ENCODE peak calls at places on chromosomes 13 and 19, in seven cellular contexts. P is GM23248, U is brain microvascular endothelial cell, J is breast epithelium, D is GM23338, T is psoas muscle, E is fibroblast of lung. I is an unnamed sample. For H3K27me3, the result is how much of the 10 kb centered on the place peaks cover.

GRCh38 chr13:101144808-101145419 is 271.4 kb downstream of the NALCN start:
- DNase-seq in P (peak), U (peak), J (no peak), D (peak), T (no peak), E (peak), I (no peak)

GRCh38 chr13:98202026-98202425 is 25.0 kb upstream of the RNF113B start:
- DNase-seq in P (no peak), U (no peak), J (no peak), D (no peak), T (no peak), E (no peak), I (no peak)

GRCh38 chr13:66665991-66666390 is 564.1 kb downstream of the PCDH9 start:
- DNase-seq in P (peak), U (peak), J (no peak), D (peak), T (peak), E (peak), I (peak)

GRCh38 chr19:3208317-3209207 is 15.9 kb upstream of the CELF5 start:
- DNase-seq in P (no peak), U (no peak), J (no peak), D (no peak), T (no peak), E (no peak), I (no peak)

GRCh38 chr19:39236527-39236926 is 8.3 kb downstream of the IFNL3 start:
- DNase-seq in P (no peak), U (no peak), J (no peak), D (no peak), T (no peak), E (no peak), I (no peak)

GRCh38 chr13:27005556-27005955 is 166.1 kb downstream of the USP12 start:
- DNase-seq in P (no peak), U (no peak), J (no peak), D (peak), T (no peak), E (peak), I (no peak)

GRCh38 chr19:2127758-2128157 is 23.6 kb downstream of the AP3D1 start:
- DNase-seq in P (no peak), U (no peak), J (no peak), D (no peak), T (no peak), E (no peak), I (no peak)

GRCh38 chr13:21478881-21479808 is 20.0 kb upstream of the ZDHHC20 start:
- DNase-seq in P (peak), U (peak), J (no peak), D (peak), T (no peak), E (peak), I (no peak)

GRCh38 chr13:29532821-29533220 is 62.7 kb downstream of the SLC7A1 start:
- DNase-seq in P (peak), U (no peak), J (peak), D (no peak), T (no peak), E (peak), I (no peak)

GRCh38 chr13:35146686-35147085 is 204.6 kb downstream of the NBEA start:
- DNase-seq in P (no peak), U (no peak), J (no peak), D (no peak), T (no peak), E (peak), I (no peak)

GRCh38 chr13:44337581-44337980 is 36.0 kb upstream of the SERP2 start:
- DNase-seq in P (no peak), U (no peak), J (no peak), D (no peak), T (no peak), E (no peak), I (no peak)

GRCh38 chr19:17358395-17358794 is 18.7 kb downstream of the PLVAP start:
- DNase-seq in P (peak), U (peak), J (no peak), D (no peak), T (no peak), E (no peak), I (no peak)

GRCh38 chr19:54670576-54671347 is 8.0 kb downstream of the LILRB4 start:
- DNase-seq in P (no peak), U (no peak), J (no peak), D (no peak), T (no peak), E (no peak), I (no peak)

GRCh38 chr13:41459754-41460111 is 2.4 kb downstream of the RGCC start:
- DNase-seq in P (peak), U (no peak), J (no peak), D (no peak), T (no peak), E (no peak), I (no peak)

GRCh38 chr13:40485611-40486517 is 180.6 kb downstream of the FOXO1 start:
- DNase-seq in P (no peak), U (no peak), J (no peak), D (no peak), T (no peak), E (no peak), I (no peak)

GRCh38 chr19:45403781-45404556 is 900 bp downstream of the PPP1R13L start:
- DNase-seq in P (peak), U (peak), J (peak), D (peak), T (no peak), E (no peak), I (no peak)

GRCh38 chr13:75704194-75704941 is 68.2 kb downstream of the LMO7 start:
- DNase-seq in P (peak), U (peak), J (no peak), D (no peak), T (no peak), E (peak), I (no peak)

GRCh38 chr13:67568205-67568604 is 338.1 kb upstream of the PCDH9 start:
- DNase-seq in P (no peak), U (no peak), J (no peak), D (no peak), T (no peak), E (no peak), I (no peak)

GRCh38 chr13:94384217-94384905 is 95.1 kb downstream of the DCT start:
- DNase-seq in P (no peak), U (no peak), J (no peak), D (no peak), T (no peak), E (peak), I (no peak)

GRCh38 chr13:93398167-93398566 is 171.6 kb downstream of the GPC6 start:
- DNase-seq in P (peak), U (peak), J (no peak), D (no peak), T (no peak), E (peak), I (no peak)

GRCh38 chr13:24181991-24182702 is 21.6 kb downstream of the SPATA13 start:
- DNase-seq in P (no peak), U (no peak), J (no peak), D (no peak), T (no peak), E (no peak), I (no peak)

GRCh38 chr13:60112771-60113170 is 51.0 kb downstream of the DIAPH3 start:
- DNase-seq in P (peak), U (no peak), J (no peak), D (no peak), T (no peak), E (peak), I (no peak)

GRCh38 chr19:43618921-43619261 is 538 bp downstream of the ZNF428 start:
- DNase-seq in P (peak), U (peak), J (no peak), D (no peak), T (no peak), E (no peak), I (no peak)

GRCh38 chr13:112769615-112770014 is 79.8 kb downstream of the ATP11A start:
- DNase-seq in P (no peak), U (no peak), J (no peak), D (no peak), T (no peak), E (no peak), I (no peak)

GRCh38 chr19:14840206-14840605 is 5.2 kb upstream of the OR7A5 start:
- DNase-seq in P (no peak), U (no peak), J (no peak), D (no peak), T (no peak), E (no peak), I (no peak)

GRCh38 chr13:26262156-26262555 is 8.2 kb downstream of the CDK8 start:
- DNase-seq in P (no peak), U (no peak), J (no peak), D (no peak), T (no peak), E (no peak), I (no peak)

GRCh38 chr13:77740931-77741586 is 43.6 kb downstream of the SLAIN1 start:
- DNase-seq in P (no peak), U (no peak), J (no peak), D (no peak), T (no peak), E (no peak), I (no peak)

GRCh38 chr19:15248648-15249559 is 16.7 kb upstream of the EPHX3 start:
- DNase-seq in P (peak), U (peak), J (no peak), D (no peak), T (peak), E (peak), I (no peak)

GRCh38 chr13:34277971-34278370 is 460.0 kb downstream of the RFC3 start:
- DNase-seq in P (no peak), U (no peak), J (no peak), D (no peak), T (no peak), E (peak), I (no peak)

GRCh38 chr19:49470615-49470978 is 3.4 kb upstream of the FLT3LG start:
- DNase-seq in P (no peak), U (no peak), J (no peak), D (no peak), T (peak), E (no peak), I (no peak)

GRCh38 chr19:1521636-1522035 is 2.2 kb upstream of the PLK5 start:
- DNase-seq in P (no peak), U (no peak), J (no peak), D (no peak), T (no peak), E (no peak), I (no peak)

GRCh38 chr19:16940626-16941025 is 51.8 kb downstream of the F2RL3 start:
- DNase-seq in P (no peak), U (no peak), J (peak), D (no peak), T (no peak), E (no peak), I (no peak)

GRCh38 chr13:106415971-106416370 is 119.5 kb downstream of the EFNB2 start:
- DNase-seq in P (no peak), U (no peak), J (no peak), D (no peak), T (no peak), E (no peak), I (no peak)

GRCh38 chr13:104006625-104007061 is 940.4 kb upstream of the SLC10A2 start:
- DNase-seq in P (no peak), U (no peak), J (no peak), D (no peak), T (no peak), E (peak), I (no peak)

GRCh38 chr19:15379996-15380647 is 535 bp upstream of the AKAP8 start:
- DNase-seq in P (peak), U (peak), J (peak), D (peak), T (peak), E (peak), I (peak)

GRCh38 chr19:33227242-33227650 is 1.6 kb upstream of the SLC7A10 start:
- DNase-seq in P (no peak), U (peak), J (no peak), D (peak), T (peak), E (peak), I (no peak)

GRCh38 chr19:677201-677600 is 1.0 kb downstream of the FSTL3 start:
- DNase-seq in P (peak), U (peak), J (peak), D (no peak), T (peak), E (peak), I (no peak)

GRCh38 chr13:30135351-30135750 is 172.0 kb downstream of the KATNAL1 start:
- DNase-seq in P (no peak), U (no peak), J (no peak), D (no peak), T (no peak), E (no peak), I (no peak)

GRCh38 chr19:8146877-8147575 is 2.4 kb downstream of the FBN3 start:
- DNase-seq in P (no peak), U (no peak), J (no peak), D (no peak), T (no peak), E (no peak), I (no peak)

GRCh38 chr19:8147579-8147978 is 1.8 kb downstream of the FBN3 start:
- DNase-seq in P (no peak), U (no peak), J (no peak), D (no peak), T (no peak), E (no peak), I (no peak)

GRCh38 chr19:8148410-8149231 is 771 bp downstream of the FBN3 start:
- DNase-seq in P (no peak), U (no peak), J (no peak), D (peak), T (no peak), E (no peak), I (peak)

GRCh38 chr19:8149261-8150094 is at the start of gene FBN3:
- DNase-seq in P (no peak), U (no peak), J (no peak), D (peak), T (no peak), E (no peak), I (no peak)

GRCh38 chr19:8148088-8148409 is 1.3 kb downstream of the FBN3 start:
- DNase-seq in P (no peak), U (no peak), J (no peak), D (no peak), T (no peak), E (no peak), I (no peak)
- H3K27me3 ChIP-seq in P (under half), U (under half), J (under half), D (under half), T (under half), E (under half), I (under half)

GRCh38 chr13:99973163-99973785 is 1.7 kb upstream of the ZIC5 start:
- DNase-seq in P (no peak), U (no peak), J (no peak), D (no peak), T (no peak), E (no peak), I (no peak)

GRCh38 chr13:99971576-99972189 is at the start of gene ZIC5:
- DNase-seq in P (no peak), U (no peak), J (no peak), D (peak), T (no peak), E (no peak), I (no peak)

GRCh38 chr13:99973786-99974185 is 2.2 kb upstream of the ZIC5 start:
- DNase-seq in P (no peak), U (no peak), J (no peak), D (no peak), T (no peak), E (no peak), I (no peak)

GRCh38 chr13:99970761-99971575 is 599 bp downstream of the ZIC5 start:
- DNase-seq in P (peak), U (no peak), J (no peak), D (peak), T (no peak), E (no peak), I (no peak)

DNA sequence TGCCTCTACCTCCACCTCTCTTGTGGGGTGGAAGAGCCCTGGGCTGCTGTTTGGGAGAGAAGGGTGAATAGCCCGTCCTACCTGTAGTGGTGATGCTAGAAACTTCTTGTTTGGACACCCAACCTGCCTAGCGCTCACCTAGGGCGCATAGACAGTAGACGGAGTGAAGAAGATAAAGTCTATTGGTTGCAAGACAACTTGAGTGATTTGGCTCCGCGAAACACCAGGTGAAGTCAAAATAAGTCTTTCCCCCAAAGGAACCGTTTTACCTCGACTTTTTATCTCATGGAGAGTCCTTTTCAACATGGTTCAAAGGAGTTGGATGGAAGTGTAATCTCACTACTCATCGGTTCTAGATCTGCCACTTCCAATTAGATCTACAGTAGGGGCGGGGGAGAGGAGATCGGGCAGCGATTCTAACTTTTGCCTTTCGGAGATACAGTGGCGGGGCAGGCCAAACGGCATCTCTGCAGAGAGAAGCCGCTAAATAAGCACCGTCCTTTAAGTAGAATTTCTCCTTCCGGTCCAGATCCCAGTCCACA is 694 bp upstream of the ZIC5 start:
- DNase-seq in P (no peak), U (no peak), J (no peak), D (peak), T (no peak), E (no peak), I (no peak)
- H3K4me3 ChIP-seq in P (no peak), U (no peak), J (no peak), D (peak), T (no peak), E (no peak), I (peak)

GRCh38 chr13:20186771-20187170 is 6.0 kb downstream of the GJB2 start:
- DNase-seq in P (no peak), U (no peak), J (no peak), D (no peak), T (no peak), E (no peak), I (no peak)

GRCh38 chr13:20178156-20178555 is 14.6 kb downstream of the GJB2 start:
- DNase-seq in P (peak), U (no peak), J (no peak), D (no peak), T (no peak), E (no peak), I (no peak)

GRCh38 chr13:20185657-20186056 is 7.1 kb downstream of the GJB2 start:
- DNase-seq in P (no peak), U (no peak), J (no peak), D (no peak), T (no peak), E (no peak), I (no peak)

GRCh38 chr13:20181180-20181579 is 11.6 kb downstream of the GJB2 start:
- DNase-seq in P (no peak), U (no peak), J (no peak), D (no peak), T (no peak), E (no peak), I (no peak)

GRCh38 chr13:20182231-20182846 is 10.4 kb downstream of the GJB2 start:
- DNase-seq in P (peak), U (peak), J (no peak), D (peak), T (no peak), E (peak), I (no peak)
- H3K27me3 ChIP-seq in P (under half), U (under half), J (under half), D (under half), T (under half), E (under half), I (under half)

DNA sequence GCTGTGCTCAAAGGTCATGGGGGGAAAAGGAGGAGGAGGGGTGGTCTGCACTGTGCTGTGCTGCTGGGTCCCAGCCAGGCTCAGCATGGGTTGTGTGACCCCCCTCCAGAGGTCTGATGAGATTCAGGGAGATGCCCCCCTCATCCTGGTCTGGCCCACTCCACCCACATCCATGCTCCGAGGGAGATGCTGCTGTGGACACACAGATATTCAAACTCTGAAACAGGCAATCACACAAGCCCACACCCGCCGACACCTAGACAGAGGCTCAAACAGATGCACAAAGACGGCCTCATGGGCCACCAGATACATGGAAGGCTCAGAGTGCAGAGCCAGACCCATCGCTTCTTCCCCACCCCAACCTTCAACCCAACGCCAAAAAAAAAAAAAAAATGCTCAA is 37.8 kb upstream of the POU2F2 start:
- DNase-seq in P (no peak), U (no peak), J (no peak), D (no peak), T (no peak), E (no peak), I (no peak)
- H3K4me3 ChIP-seq in P (no peak), U (no peak), J (no peak), D (no peak), T (no peak), E (no peak), I (no peak)

DNA sequence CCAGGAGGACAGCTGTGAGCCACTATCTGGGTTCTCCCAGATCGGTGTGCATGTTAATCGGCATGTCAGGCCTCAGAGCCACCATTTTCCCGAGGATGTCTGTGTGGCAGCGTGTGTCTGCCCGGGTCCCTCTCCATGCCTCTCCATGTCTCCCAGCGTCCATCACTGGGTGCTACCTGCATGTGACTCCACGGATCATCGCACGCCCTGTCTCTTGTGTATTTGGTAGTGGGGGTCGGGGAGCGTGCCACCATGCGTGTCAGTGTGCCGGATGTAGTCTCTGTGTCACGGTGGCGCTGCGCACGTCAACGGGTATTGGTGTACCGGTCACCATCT is 5.9 kb downstream of the NFIX start:
- DNase-seq in P (no peak), U (no peak), J (no peak), D (no peak), T (no peak), E (no peak), I (no peak)
- H3K27me3 ChIP-seq in P (under half), U (under half), J (under half), D (half or more), T (under half), E (under half), I (under half)

GRCh38 chr19:47049307-47049700 is 880 bp upstream of the TMEM160 start:
- DNase-seq in P (peak), U (peak), J (no peak), D (peak), T (no peak), E (peak), I (no peak)

GRCh38 chr19:47044946-47045866 is 3.2 kb downstream of the TMEM160 start:
- DNase-seq in P (no peak), U (no peak), J (no peak), D (no peak), T (no peak), E (no peak), I (no peak)

GRCh38 chr19:47045867-47046470 is 2.5 kb downstream of the TMEM160 start:
- DNase-seq in P (no peak), U (no peak), J (no peak), D (no peak), T (no peak), E (no peak), I (no peak)

GRCh38 chr19:47047272-47047930 is 1.0 kb downstream of the TMEM160 start:
- DNase-seq in P (no peak), U (no peak), J (no peak), D (no peak), T (no peak), E (no peak), I (no peak)

DNA sequence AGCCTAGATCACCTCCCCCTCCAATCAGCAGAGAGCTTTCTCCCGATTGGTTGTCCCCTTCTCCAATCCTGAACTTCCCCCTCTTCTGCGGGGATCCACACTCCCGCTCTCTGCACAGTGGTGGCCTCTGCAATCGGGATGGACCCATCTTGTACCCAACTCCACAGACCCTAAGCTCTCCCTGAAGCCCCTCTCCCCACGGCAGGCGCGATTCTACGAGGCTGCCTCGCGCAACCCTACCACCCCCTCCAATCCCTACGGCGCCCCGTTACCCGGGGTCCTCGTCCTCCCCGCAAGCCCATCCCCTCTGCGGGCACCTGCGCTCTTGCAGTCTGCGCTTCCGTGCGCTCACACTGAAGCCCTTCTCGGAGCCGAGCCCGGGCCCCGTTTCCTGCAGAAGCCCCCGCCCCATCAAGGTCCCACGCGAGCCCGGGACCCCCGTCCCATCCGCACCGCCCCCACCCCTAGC is 459 bp downstream of the TMEM160 start:
- DNase-seq in P (peak), U (peak), J (peak), D (peak), T (peak), E (peak), I (peak)
- H3K4me3 ChIP-seq in P (peak), U (peak), J (peak), D (peak), T (peak), E (peak), I (peak)

I was measured in iPS DF 6.9.